ENCODE peak calls at places on chromosomes 1 and 21, in four cellular contexts. G, B, Q and E are unnamed samples.

GRCh38 chr1:54800899-54801759 is at the start of gene TTC22:
- DNase-seq in Q (no peak), G (no peak), B (no peak), E (no peak)

GRCh38 chr1:208254862-208255261 is 10.7 kb upstream of the PLXNA2 start:
- DNase-seq in B (no peak), Q (no peak), G (no peak), E (no peak)

GRCh38 chr1:3018576-3018975 is 2.7 kb upstream of the ACTRT2 start:
- DNase-seq in G (no peak), B (no peak), Q (no peak), E (no peak)

GRCh38 chr1:37995773-37996379 is 6.1 kb upstream of the SF3A3 start:
- DNase-seq in Q (peak; percentile 61), B (no peak), G (peak; percentile 84), E (peak; percentile 94)

GRCh38 chr1:48725331-48725730 is 51.4 kb downstream of the BEND5 start:
- DNase-seq in B (no peak), G (no peak), Q (no peak), E (no peak)

GRCh38 chr1:235739631-235740030 is 90.0 kb upstream of the GNG4 start:
- DNase-seq in B (no peak), Q (no peak), G (no peak), E (no peak)

GRCh38 chr21:19197950-19198349 is 794.4 kb upstream of the TMPRSS15 start:
- DNase-seq in Q (no peak), B (no peak), G (no peak), E (no peak)

GRCh38 chr1:182395911-182396310 is 4.3 kb upstream of the GLUL start:
- DNase-seq in Q (no peak), B (no peak), G (no peak), E (no peak)

GRCh38 chr21:39016740-39017315 is 166.4 kb downstream of the PSMG1 start:
- DNase-seq in G (no peak), B (no peak), Q (no peak), E (peak; percentile 19)

GRCh38 chr1:204971700-204972336 is 71.2 kb upstream of the CNTN2 start:
- DNase-seq in Q (no peak), B (peak; percentile 74), G (no peak), E (no peak)

GRCh38 chr1:26858160-26858559 is 4.8 kb upstream of the SFN start:
- DNase-seq in G (no peak), B (peak; percentile 48), Q (no peak), E (no peak)

GRCh38 chr1:53182111-53182593 is 14.5 kb upstream of the CPT2 start:
- DNase-seq in B (peak; percentile 86), Q (peak; percentile 86), G (no peak), E (no peak)

GRCh38 chr1:204103121-204103741 is 30.3 kb downstream of the SOX13 start:
- DNase-seq in B (no peak), Q (no peak), G (no peak), E (no peak)

GRCh38 chr1:3803905-3804626 is 7.8 kb upstream of the LRRC47 start:
- DNase-seq in B (no peak), Q (no peak), G (no peak), E (no peak)

GRCh38 chr1:178160736-178161475 is 67.0 kb downstream of the RASAL2 start:
- DNase-seq in B (no peak), Q (no peak), G (no peak), E (no peak)

GRCh38 chr1:92820551-92820950 is 11.3 kb upstream of the RPL5 start:
- DNase-seq in Q (no peak), G (no peak), B (no peak), E (no peak)

GRCh38 chr1:54934869-54935268 is 45.6 kb upstream of the TMEM61 start:
- DNase-seq in Q (no peak), B (no peak), G (peak; percentile 88), E (peak; percentile 85)

GRCh38 chr1:57112148-57112547 is 146.3 kb upstream of the C8B start:
- DNase-seq in B (no peak), G (no peak), Q (no peak), E (no peak)

GRCh38 chr1:36392836-36393235 is 4.9 kb downstream of the LSM10 start:
- DNase-seq in G (no peak), Q (no peak), B (no peak), E (no peak)

GRCh38 chr1:203402609-203403337 is 51.9 kb upstream of the FMOD start:
- DNase-seq in G (peak; percentile 90), Q (no peak), B (no peak), E (peak; percentile 63)

GRCh38 chr1:54546651-54547348 is 1.2 kb upstream of the ACOT11 start:
- DNase-seq in B (no peak), Q (no peak), G (no peak), E (no peak)

GRCh38 chr1:160540859-160541233 is 17.8 kb upstream of the SLAMF6 start:
- DNase-seq in Q (no peak), B (no peak), G (no peak), E (no peak)
- H3K4me3 ChIP-seq in Q (no peak overlapping the region), B (no peak overlapping the region), G (no peak overlapping the region), E (no peak overlapping the region)

DNA sequence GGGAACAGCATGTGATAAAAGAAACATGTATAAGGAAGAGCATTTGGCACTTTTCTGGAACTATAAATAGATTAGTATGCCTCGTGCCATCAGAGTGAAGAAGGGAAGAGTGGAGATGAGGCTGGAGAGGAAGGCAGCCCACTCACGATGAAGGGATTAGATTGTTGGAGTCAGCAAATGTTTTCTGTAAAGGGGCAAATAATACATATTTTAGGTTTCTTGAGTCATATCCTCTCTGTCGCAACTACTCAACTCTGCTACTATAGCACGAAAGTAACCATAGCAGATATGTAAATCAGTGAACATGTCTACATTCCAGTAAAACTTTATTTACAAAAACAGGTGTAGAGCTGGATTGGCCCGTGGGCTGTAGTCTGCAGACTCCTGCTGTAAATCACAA is 147.8 kb downstream of the TENT5C start:
- DNase-seq in G (peak; percentile 39), Q (no peak), B (no peak), E (no peak)
- H3K4me3 ChIP-seq in G (no peak overlapping the region), Q (no peak overlapping the region), B (peak overlapping the region; percentile 23), E (no peak overlapping the region)

GRCh38 chr1:184065559-184065958 is 14.0 kb downstream of the TSEN15 start:
- DNase-seq in Q (no peak), B (no peak), G (no peak), E (no peak)
- H3K4me3 ChIP-seq in Q (no peak overlapping the region), B (no peak overlapping the region), G (no peak overlapping the region), E (no peak overlapping the region)

DNA sequence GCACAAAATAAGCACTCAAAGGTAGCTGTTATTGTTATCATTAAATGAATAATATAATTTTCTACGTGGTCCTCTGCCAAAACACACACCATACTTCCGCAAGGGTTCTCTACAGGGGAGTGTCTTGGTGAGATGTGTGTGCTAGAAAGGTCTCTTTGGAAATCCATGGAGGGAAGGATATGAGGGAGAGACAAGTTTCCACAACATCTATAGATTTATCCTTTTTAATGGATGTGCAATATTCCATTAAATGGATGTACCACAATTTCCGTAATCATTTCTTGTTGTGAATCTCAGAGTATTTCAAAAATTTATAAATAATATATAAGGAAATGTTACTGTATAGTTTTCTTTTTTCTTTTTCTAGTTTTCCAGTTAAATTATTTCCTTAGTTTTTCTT is 2.6 kb upstream of the TNFRSF8 start:
- DNase-seq in G (no peak), Q (no peak), B (no peak), E (no peak)
- H3K4me3 ChIP-seq in G (no peak overlapping the region), Q (no peak overlapping the region), B (no peak overlapping the region), E (no peak overlapping the region)

DNA sequence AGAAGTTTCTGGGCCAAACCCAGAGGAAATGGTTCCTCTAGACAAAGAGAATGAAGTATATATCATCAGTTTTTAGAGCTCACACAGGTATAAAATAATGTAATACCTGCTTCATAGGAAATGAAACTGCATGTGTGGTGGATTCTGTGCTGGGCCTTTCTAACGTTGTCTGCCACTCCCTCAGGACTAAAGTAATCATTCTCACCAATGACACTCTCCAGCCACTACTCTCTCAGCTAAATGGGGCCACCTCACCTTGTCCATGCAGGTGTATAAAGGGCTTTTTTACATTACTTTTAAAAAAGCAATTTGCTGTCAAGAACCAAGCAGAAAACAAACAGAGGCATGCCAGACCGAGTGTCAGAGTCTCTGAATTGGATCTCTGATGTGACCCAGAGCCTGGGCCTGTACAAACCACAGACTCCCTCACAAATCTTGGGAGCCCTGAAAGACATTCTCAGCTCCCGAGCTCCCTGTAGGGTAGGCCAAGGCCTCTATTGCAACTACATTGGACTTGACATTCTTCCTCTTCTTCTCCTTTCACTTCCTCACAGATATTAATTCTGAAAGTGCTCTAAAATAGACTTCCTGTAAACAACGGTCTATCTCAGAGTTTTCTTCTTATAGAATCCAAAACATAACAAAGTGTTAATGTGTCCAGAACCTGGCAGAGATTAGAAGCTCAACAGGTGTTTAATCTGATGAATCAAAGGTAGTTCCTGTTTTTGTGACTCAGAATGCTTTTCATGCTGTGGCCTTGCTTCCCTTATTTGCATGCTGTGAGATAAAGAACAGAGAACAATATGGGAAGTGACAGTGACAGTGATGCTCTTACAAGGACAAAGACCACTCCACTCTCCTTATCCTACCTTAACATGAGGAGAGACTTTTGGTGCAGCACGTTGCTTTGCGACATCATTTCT is 8.6 kb downstream of the AIM2 start:
- DNase-seq in B (no peak), Q (no peak), G (no peak), E (no peak)
- H3K4me3 ChIP-seq in B (no peak overlapping the region), Q (no peak overlapping the region), G (no peak overlapping the region), E (no peak overlapping the region)

GRCh38 chr1:64581786-64582185 is 111.9 kb downstream of the CACHD1 start:
- DNase-seq in B (no peak), G (no peak), Q (no peak), E (no peak)
- H3K4me3 ChIP-seq in B (no peak overlapping the region), G (no peak overlapping the region), Q (no peak overlapping the region), E (no peak overlapping the region)

GRCh38 chr1:18415448-18415960 is 65.2 kb upstream of the KLHDC7A start:
- DNase-seq in Q (no peak), G (no peak), B (no peak), E (no peak)

GRCh38 chr1:18414872-18415447 is 65.8 kb upstream of the KLHDC7A start:
- DNase-seq in B (no peak), G (no peak), Q (no peak), E (no peak)

GRCh38 chr1:18419845-18420184 is 60.9 kb upstream of the KLHDC7A start:
- DNase-seq in B (no peak), G (no peak), Q (no peak), E (no peak)

GRCh38 chr1:18419123-18419844 is 61.4 kb upstream of the KLHDC7A start:
- DNase-seq in B (no peak), Q (no peak), G (no peak), E (no peak)

DNA sequence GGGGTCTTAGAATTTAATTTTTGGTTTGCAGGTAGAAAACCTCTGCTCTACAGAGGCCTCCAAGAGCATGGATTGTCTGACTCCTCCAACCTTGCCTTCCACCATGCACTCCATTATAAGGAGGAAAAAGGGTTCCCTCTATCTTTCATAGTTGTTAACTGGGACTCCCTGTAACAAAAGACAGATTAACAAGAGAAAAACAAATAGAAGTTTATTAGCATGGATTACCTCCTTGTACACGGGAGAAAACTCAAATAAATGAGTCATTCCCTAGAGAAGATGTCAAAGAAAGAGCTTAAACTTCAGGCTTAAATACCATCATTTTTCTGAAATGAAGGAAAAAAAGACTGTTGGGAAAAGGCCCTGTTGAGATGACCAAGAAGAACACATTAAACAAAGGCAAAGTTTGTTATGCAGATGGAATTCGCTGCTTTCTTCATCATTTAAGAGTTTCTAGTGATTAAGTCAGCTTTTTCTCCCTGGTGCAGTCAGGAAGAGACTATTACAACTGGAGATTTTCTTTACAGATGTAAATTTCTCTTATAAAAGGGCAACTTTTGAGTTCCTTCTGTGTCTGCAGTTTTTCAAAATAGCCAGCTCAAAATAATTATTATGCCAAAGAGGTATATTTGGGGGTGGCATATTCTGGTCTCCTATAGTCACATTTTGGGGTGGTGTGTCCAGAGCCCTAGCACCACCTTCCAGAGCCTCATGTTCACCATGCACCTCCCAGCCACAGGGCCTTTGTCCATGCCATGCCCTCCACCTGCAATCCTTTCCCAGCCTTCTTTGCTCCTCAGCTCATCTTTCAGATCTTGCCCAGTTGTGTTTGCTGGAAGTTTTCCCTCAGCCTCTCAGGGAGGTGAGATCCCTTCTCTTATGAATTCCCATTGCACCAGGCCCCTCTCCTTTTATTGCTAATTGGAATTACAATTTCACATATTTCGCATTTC is 63.1 kb upstream of the KLHDC7A start:
- DNase-seq in G (no peak), B (no peak), Q (no peak), E (no peak)
- H3K4me3 ChIP-seq in G (no peak overlapping the region), B (no peak overlapping the region), Q (no peak overlapping the region), E (no peak overlapping the region)